ENCODE peak calls at places on chromosomes 3 and 15, in eight cellular contexts. N, L, V, O, P, M, C and F are unnamed samples.

GRCh38 chr3:133445111-133445510 is 45.3 kb downstream of the BFSP2 start:
- DNase-seq in O (no peak), M (no peak), L (no peak), P (no peak), V (no peak), N (no peak), C (no peak), F (no peak)

GRCh38 chr15:62165793-62166380 is 802 bp upstream of the C2CD4B start:
- DNase-seq in P (peak), L (peak), V (peak), M (no peak), N (no peak), O (no peak), C (no peak), F (no peak)

GRCh38 chr15:36371509-36371908 is 207.9 kb upstream of the CDIN1 start:
- DNase-seq in L (no peak), P (no peak), M (no peak), C (no peak), V (no peak), N (peak), O (no peak), F (no peak)

GRCh38 chr3:152302521-152303021 is 33.8 kb downstream of the MBNL1 start:
- DNase-seq in C (peak), N (peak), L (peak), V (peak), O (peak), P (peak), M (no peak), F (peak)

GRCh38 chr15:33310481-33311311 is at the start of gene RYR3:
- DNase-seq in C (no peak), M (no peak), O (peak), V (peak), L (no peak), N (no peak), P (no peak), F (no peak)

GRCh38 chr3:126377211-126377610 is 17.5 kb upstream of the CFAP100 start:
- DNase-seq in C (no peak), O (no peak), V (no peak), N (no peak), M (no peak), P (no peak), L (no peak), F (peak)

GRCh38 chr15:68316061-68316804 is 38.7 kb downstream of the FEM1B start:
- DNase-seq in N (no peak), O (peak), L (no peak), V (no peak), P (peak), M (no peak), C (no peak), F (no peak)

GRCh38 chr3:71694358-71694999 is 30.7 kb downstream of the EIF4E3 start:
- DNase-seq in P (no peak), L (no peak), M (no peak), V (no peak), O (no peak), N (peak), C (peak), F (no peak)

GRCh38 chr15:36831915-36832310 is 252.5 kb downstream of the CDIN1 start:
- DNase-seq in V (no peak), P (peak), N (peak), L (no peak), C (no peak), O (no peak), M (no peak), F (no peak)

GRCh38 chr15:57085267-57085666 is 166.8 kb downstream of the TCF12 start:
- DNase-seq in V (no peak), M (no peak), O (no peak), L (no peak), P (no peak), C (no peak), N (no peak), F (no peak)